ENCODE peak calls at places on chromosomes 5 and 9, in four cellular contexts. One of them, this sample, is unnamed. For H3K4me1 and H3K27me3, the result is how much of the 10 kb centered on the place peaks cover.

GRCh38 chr5:2904956-2905355 is 153.5 kb upstream of the IRX2 start:
- DNase-seq in SJSA1: no peak
- DNase-seq in CD8-positive, alpha-beta T cell: no peak
- DNase-seq in colonic mucosa: no peak
- DNase-seq in this sample: no peak

GRCh38 chr9:27671591-27671990 is 98.3 kb upstream of the C9orf72 start:
- DNase-seq in SJSA1: no peak
- DNase-seq in CD8-positive, alpha-beta T cell: no peak
- DNase-seq in colonic mucosa: no peak
- DNase-seq in this sample: no peak

GRCh38 chr9:132090771-132091170 is 11.1 kb upstream of the MED27 start:
- DNase-seq in SJSA1: peak
- DNase-seq in CD8-positive, alpha-beta T cell: no peak
- DNase-seq in colonic mucosa: no peak
- DNase-seq in this sample: no peak

GRCh38 chr9:123530244-123530643 is 174.2 kb downstream of the CRB2 start:
- DNase-seq in SJSA1: no peak
- DNase-seq in CD8-positive, alpha-beta T cell: no peak
- DNase-seq in colonic mucosa: no peak
- DNase-seq in this sample: no peak

GRCh38 chr5:1889321-1890065 is 6.8 kb upstream of the IRX4 start:
- DNase-seq in SJSA1: no peak
- DNase-seq in CD8-positive, alpha-beta T cell: no peak
- DNase-seq in colonic mucosa: no peak
- DNase-seq in this sample: no peak

GRCh38 chr5:28301676-28302075 is 1263.3 kb upstream of the CDH9 start:
- DNase-seq in SJSA1: no peak
- DNase-seq in CD8-positive, alpha-beta T cell: no peak
- DNase-seq in colonic mucosa: no peak
- DNase-seq in this sample: no peak

GRCh38 chr9:75855509-75855908 is 35.0 kb upstream of the PCSK5 start:
- DNase-seq in SJSA1: peak
- DNase-seq in CD8-positive, alpha-beta T cell: no peak
- DNase-seq in colonic mucosa: peak
- DNase-seq in this sample: peak

GRCh38 chr9:107486674-107487520 is 2.7 kb downstream of the KLF4 start:
- DNase-seq in SJSA1: no peak
- DNase-seq in CD8-positive, alpha-beta T cell: no peak
- DNase-seq in colonic mucosa: peak
- DNase-seq in this sample: no peak

GRCh38 chr9:22693151-22693550 is 246.5 kb downstream of the DMRTA1 start:
- DNase-seq in SJSA1: no peak
- DNase-seq in CD8-positive, alpha-beta T cell: no peak
- DNase-seq in colonic mucosa: no peak
- DNase-seq in this sample: no peak

GRCh38 chr5:170748986-170749385 is 34.5 kb upstream of the GABRP start:
- DNase-seq in SJSA1: no peak
- DNase-seq in CD8-positive, alpha-beta T cell: no peak
- DNase-seq in colonic mucosa: no peak
- DNase-seq in this sample: no peak

GRCh38 chr9:14343948-14344547 is 30.1 kb upstream of the NFIB start:
- DNase-seq in SJSA1: no peak
- DNase-seq in CD8-positive, alpha-beta T cell: no peak
- DNase-seq in colonic mucosa: no peak
- DNase-seq in this sample: no peak

GRCh38 chr9:83359039-83359438 is 179.2 kb downstream of the FRMD3 start:
- DNase-seq in SJSA1: no peak
- DNase-seq in CD8-positive, alpha-beta T cell: no peak
- DNase-seq in colonic mucosa: no peak
- DNase-seq in this sample: no peak

GRCh38 chr9:28899267-28899666 is 1326.0 kb upstream of the C9orf72 start:
- DNase-seq in SJSA1: no peak
- DNase-seq in CD8-positive, alpha-beta T cell: no peak
- DNase-seq in colonic mucosa: no peak
- DNase-seq in this sample: no peak

GRCh38 chr9:3827175-3827574 is 301.4 kb upstream of the RFX3 start:
- DNase-seq in SJSA1: no peak
- DNase-seq in CD8-positive, alpha-beta T cell: no peak
- DNase-seq in colonic mucosa: peak
- DNase-seq in this sample: no peak

GRCh38 chr9:15724006-15724405 is 171.2 kb downstream of the CCDC171 start:
- DNase-seq in SJSA1: peak
- DNase-seq in CD8-positive, alpha-beta T cell: no peak
- DNase-seq in colonic mucosa: no peak
- DNase-seq in this sample: no peak

GRCh38 chr9:33320568-33321261 is 30.4 kb downstream of the NFX1 start:
- DNase-seq in SJSA1: peak
- DNase-seq in CD8-positive, alpha-beta T cell: no peak
- DNase-seq in colonic mucosa: no peak
- DNase-seq in this sample: no peak

GRCh38 chr5:94463739-94464138 is 154.7 kb downstream of the KIAA0825 start:
- DNase-seq in SJSA1: no peak
- DNase-seq in CD8-positive, alpha-beta T cell: no peak
- DNase-seq in colonic mucosa: no peak
- DNase-seq in this sample: peak

GRCh38 chr9:89463986-89464901 is 33.7 kb downstream of the SEMA4D start:
- DNase-seq in SJSA1: no peak
- DNase-seq in CD8-positive, alpha-beta T cell: peak
- DNase-seq in colonic mucosa: peak
- DNase-seq in this sample: no peak

GRCh38 chr5:91146221-91146620 is 236.9 kb downstream of the ARRDC3 start:
- DNase-seq in SJSA1: no peak
- DNase-seq in CD8-positive, alpha-beta T cell: no peak
- DNase-seq in colonic mucosa: no peak
- DNase-seq in this sample: no peak

GRCh38 chr9:116027511-116027910 is 126.1 kb upstream of the PAPPA start:
- DNase-seq in SJSA1: peak
- DNase-seq in CD8-positive, alpha-beta T cell: no peak
- DNase-seq in colonic mucosa: no peak
- DNase-seq in this sample: no peak

GRCh38 chr9:116271991-116272390 is 118.4 kb downstream of the PAPPA start:
- DNase-seq in SJSA1: no peak
- DNase-seq in CD8-positive, alpha-beta T cell: no peak
- DNase-seq in colonic mucosa: no peak
- DNase-seq in this sample: peak

GRCh38 chr9:91231619-91232018 is 130.1 kb downstream of the AUH start:
- DNase-seq in SJSA1: no peak
- DNase-seq in CD8-positive, alpha-beta T cell: no peak
- DNase-seq in colonic mucosa: no peak
- DNase-seq in this sample: no peak

GRCh38 chr5:10607666-10608442 is 44.0 kb downstream of the ANKRD33B start:
- DNase-seq in SJSA1: no peak
- DNase-seq in CD8-positive, alpha-beta T cell: no peak
- DNase-seq in colonic mucosa: peak
- DNase-seq in this sample: peak

GRCh38 chr9:118023649-118024048 is 319.4 kb downstream of the TLR4 start:
- DNase-seq in SJSA1: no peak
- DNase-seq in CD8-positive, alpha-beta T cell: no peak
- DNase-seq in colonic mucosa: no peak
- DNase-seq in this sample: no peak

GRCh38 chr9:72384710-72385475 is 19.9 kb upstream of the ZFAND5 start:
- DNase-seq in SJSA1: no peak
- DNase-seq in CD8-positive, alpha-beta T cell: no peak
- DNase-seq in colonic mucosa: no peak
- DNase-seq in this sample: no peak

GRCh38 chr9:133773889-133774655 is 35.9 kb upstream of the SARDH start:
- DNase-seq in SJSA1: peak
- DNase-seq in CD8-positive, alpha-beta T cell: no peak
- DNase-seq in colonic mucosa: no peak
- DNase-seq in this sample: no peak

GRCh38 chr5:32581010-32581785 is 4.2 kb upstream of the SUB1 start:
- DNase-seq in SJSA1: no peak
- DNase-seq in CD8-positive, alpha-beta T cell: no peak
- DNase-seq in colonic mucosa: no peak
- DNase-seq in this sample: no peak

GRCh38 chr5:32585446-32586250 is at the start of gene SUB1:
- DNase-seq in SJSA1: peak
- DNase-seq in CD8-positive, alpha-beta T cell: peak
- DNase-seq in colonic mucosa: peak
- DNase-seq in this sample: peak

GRCh38 chr5:32584651-32585050 is 706 bp upstream of the SUB1 start:
- DNase-seq in SJSA1: no peak
- DNase-seq in CD8-positive, alpha-beta T cell: no peak
- DNase-seq in colonic mucosa: no peak
- DNase-seq in this sample: no peak

GRCh38 chr5:32585122-32585445 is 273 bp upstream of the SUB1 start:
- DNase-seq in SJSA1: no peak
- DNase-seq in CD8-positive, alpha-beta T cell: no peak
- DNase-seq in colonic mucosa: no peak
- DNase-seq in this sample: no peak

DNA sequence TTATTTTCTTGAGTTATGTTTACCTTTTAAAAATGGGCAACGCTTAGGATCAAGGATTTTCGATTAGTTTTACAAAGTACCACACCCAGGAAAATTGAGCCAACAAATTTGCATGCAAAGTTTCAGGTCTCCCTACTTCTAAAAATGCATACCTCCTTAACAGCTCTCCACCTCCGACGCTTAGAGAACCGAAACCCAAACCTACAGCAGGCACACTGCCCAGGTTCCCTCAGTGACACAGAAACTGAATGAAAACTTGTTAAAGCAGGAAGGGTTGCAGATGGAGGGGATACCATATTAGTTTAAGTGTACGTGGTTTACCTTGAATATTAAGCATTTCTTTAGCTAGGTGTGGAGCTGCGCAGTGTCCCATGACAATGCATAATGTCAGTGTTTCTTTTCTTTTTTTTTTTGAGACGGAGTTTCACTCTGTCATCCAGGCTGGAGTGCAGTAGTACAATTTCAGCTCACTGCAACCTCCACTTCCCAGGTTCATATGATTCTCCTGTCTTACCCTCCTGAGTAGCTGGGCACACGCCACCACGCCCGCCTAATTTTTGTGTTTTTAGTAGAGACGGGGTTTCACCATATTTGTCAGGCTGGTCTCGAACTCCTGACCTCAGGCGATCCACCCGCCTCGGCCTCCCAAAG is 1.6 kb upstream of the SUB1 start:
- DNase-seq in SJSA1: no peak
- DNase-seq in CD8-positive, alpha-beta T cell: no peak
- DNase-seq in colonic mucosa: no peak
- DNase-seq in this sample: no peak
- H3K4me1 ChIP-seq in SJSA1: under half
- H3K4me1 ChIP-seq in CD8-positive, alpha-beta T cell: under half
- H3K4me1 ChIP-seq in colonic mucosa: under half
- H3K4me1 ChIP-seq in this sample: under half

GRCh38 chr9:135683401-135684034 is 15.8 kb downstream of the SOHLH1 start:
- DNase-seq in SJSA1: no peak
- DNase-seq in CD8-positive, alpha-beta T cell: no peak
- DNase-seq in colonic mucosa: no peak
- DNase-seq in this sample: no peak
- H3K27me3 ChIP-seq in SJSA1: under half
- H3K27me3 ChIP-seq in CD8-positive, alpha-beta T cell: under half
- H3K27me3 ChIP-seq in colonic mucosa: under half
- H3K27me3 ChIP-seq in this sample: under half

GRCh38 chr5:138952962-138953361 is 77.8 kb upstream of the LRRTM2 start:
- DNase-seq in SJSA1: no peak
- DNase-seq in CD8-positive, alpha-beta T cell: no peak
- DNase-seq in colonic mucosa: no peak
- DNase-seq in this sample: no peak
- H3K4me1 ChIP-seq in SJSA1: under half
- H3K4me1 ChIP-seq in CD8-positive, alpha-beta T cell: under half
- H3K4me1 ChIP-seq in colonic mucosa: under half
- H3K4me1 ChIP-seq in this sample: under half

GRCh38 chr5:136619556-136619955 is 254.2 kb upstream of the TRPC7 start:
- DNase-seq in SJSA1: no peak
- DNase-seq in CD8-positive, alpha-beta T cell: no peak
- DNase-seq in colonic mucosa: no peak
- DNase-seq in this sample: no peak
- H3K27me3 ChIP-seq in SJSA1: under half
- H3K27me3 ChIP-seq in CD8-positive, alpha-beta T cell: under half
- H3K27me3 ChIP-seq in colonic mucosa: under half
- H3K27me3 ChIP-seq in this sample: under half

GRCh38 chr5:78503958-78504357 is 143.5 kb downstream of the SCAMP1 start:
- DNase-seq in SJSA1: no peak
- DNase-seq in CD8-positive, alpha-beta T cell: no peak
- DNase-seq in colonic mucosa: no peak
- DNase-seq in this sample: no peak

GRCh38 chr5:78505860-78506259 is 142.7 kb downstream of the LHFPL2 start:
- DNase-seq in SJSA1: no peak
- DNase-seq in CD8-positive, alpha-beta T cell: no peak
- DNase-seq in colonic mucosa: no peak
- DNase-seq in this sample: peak

GRCh38 chr5:78507531-78507930 is 141.0 kb downstream of the LHFPL2 start:
- DNase-seq in SJSA1: no peak
- DNase-seq in CD8-positive, alpha-beta T cell: no peak
- DNase-seq in colonic mucosa: no peak
- DNase-seq in this sample: no peak

GRCh38 chr5:78506296-78507049 is 142.1 kb downstream of the LHFPL2 start:
- DNase-seq in SJSA1: no peak
- DNase-seq in CD8-positive, alpha-beta T cell: no peak
- DNase-seq in colonic mucosa: no peak
- DNase-seq in this sample: no peak

DNA sequence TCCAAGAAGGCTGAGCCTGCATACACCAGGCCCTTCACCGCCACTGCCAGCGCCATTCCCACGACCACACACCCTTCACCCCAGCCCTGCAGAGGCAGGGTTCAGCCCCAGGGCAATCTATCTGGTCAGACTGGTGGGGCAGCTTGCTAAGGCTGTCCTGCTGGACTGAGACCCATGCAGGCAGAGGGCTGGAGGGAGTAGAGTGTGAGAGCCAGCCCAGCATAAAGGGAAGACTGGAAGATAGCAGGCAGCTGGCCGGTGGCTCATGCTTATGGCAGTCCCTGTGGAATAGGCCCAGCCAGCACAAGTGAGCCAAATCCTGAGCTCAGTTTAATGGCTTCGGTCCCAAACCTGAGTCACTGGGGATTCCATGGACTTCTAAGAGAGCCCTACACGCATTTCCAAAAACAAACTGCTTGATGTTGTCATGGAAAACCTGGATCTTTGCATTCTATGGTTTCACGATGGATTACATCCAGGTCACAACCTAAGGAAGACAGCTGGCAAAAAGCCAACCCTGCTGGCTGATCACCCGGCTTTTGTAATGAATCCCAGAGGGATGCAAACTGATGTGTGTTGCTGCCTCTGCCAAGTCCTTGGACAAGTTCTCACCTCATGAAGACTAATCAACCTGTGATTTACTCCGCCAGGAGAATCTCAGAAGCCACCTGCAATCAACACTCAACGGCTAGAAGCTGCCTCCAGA is 143.7 kb downstream of the LHFPL2 start:
- DNase-seq in SJSA1: peak
- DNase-seq in CD8-positive, alpha-beta T cell: no peak
- DNase-seq in colonic mucosa: peak
- DNase-seq in this sample: peak
- H3K4me1 ChIP-seq in SJSA1: under half
- H3K4me1 ChIP-seq in CD8-positive, alpha-beta T cell: under half
- H3K4me1 ChIP-seq in colonic mucosa: under half
- H3K4me1 ChIP-seq in this sample: under half